ENCODE peak calls at places on chromosome X, in six cellular contexts. P, G, O, U, C and J are unnamed samples.

GRCh38 chrX:48493890-48494364 is 14.9 kb upstream of the PORCN start:
- DNase-seq in P (peak; percentile 70), G (peak; percentile 41), O (peak; percentile 77), U (no peak), C (peak; percentile 38), J (peak; percentile 52)

GRCh38 chrX:150926791-150927190 is 28.3 kb upstream of the CD99L2 start:
- DNase-seq in P (no peak), G (no peak), O (no peak), U (no peak), C (no peak), J (no peak)

GRCh38 chrX:20118065-20118824 is 1.5 kb upstream of the MAP7D2 start:
- DNase-seq in P (no peak), G (no peak), O (no peak), U (no peak), C (no peak), J (no peak)

GRCh38 chrX:107902721-107903120 is 77.1 kb downstream of the MID2 start:
- DNase-seq in P (no peak), G (no peak), O (peak; percentile 4), U (no peak), C (no peak), J (no peak)

GRCh38 chrX:84099120-84099519 is 88.9 kb downstream of the RPS6KA6 start:
- DNase-seq in P (no peak), G (no peak), O (no peak), U (no peak), C (no peak), J (no peak)

GRCh38 chrX:134144231-134144630 is 92.8 kb upstream of the CCDC160 start:
- DNase-seq in P (peak; percentile 6), G (peak; percentile 36), O (peak; percentile 35), U (peak; percentile 5), C (peak; percentile 1), J (no peak)

GRCh38 chrX:138859421-138859820 is 147.9 kb upstream of the FGF13 start:
- DNase-seq in P (peak; percentile 23), G (no peak), O (no peak), U (no peak), C (no peak), J (no peak)

GRCh38 chrX:132292753-132293152 is 73.5 kb upstream of the RAP2C start:
- DNase-seq in P (peak; percentile 61), G (peak; percentile 74), O (peak; percentile 63), U (peak; percentile 54), C (peak; percentile 15), J (peak; percentile 72)

GRCh38 chrX:3962511-3963350 is 249.3 kb upstream of the PRKX start:
- DNase-seq in P (peak; percentile 26), G (peak; percentile 34), O (peak; percentile 62), U (peak; percentile 18), C (no peak), J (peak; percentile 61)

GRCh38 chrX:28787206-28787605 is 200.0 kb downstream of the IL1RAPL1 start:
- DNase-seq in P (peak; percentile 2), G (no peak), O (no peak), U (no peak), C (peak; percentile 65), J (peak; percentile 4)

GRCh38 chrX:106897259-106897658 is 5.9 kb downstream of the RIPPLY1 start:
- DNase-seq in P (peak; percentile 68), G (no peak), O (no peak), U (no peak), C (no peak), J (no peak)

GRCh38 chrX:125436855-125437254 is 117.2 kb downstream of the TEX13C start:
- DNase-seq in P (peak; percentile 7), G (peak; percentile 54), O (peak; percentile 50), U (no peak), C (no peak), J (peak; percentile 32)

GRCh38 chrX:18833071-18833731 is 125.8 kb downstream of the PPEF1 start:
- DNase-seq in P (peak; percentile 62), G (no peak), O (peak; percentile 3), U (peak; percentile 59), C (no peak), J (no peak)

GRCh38 chrX:39205467-39205866 is 404.2 kb downstream of the MID1IP1 start:
- DNase-seq in P (no peak), G (no peak), O (no peak), U (no peak), C (no peak), J (no peak)

GRCh38 chrX:103614999-103615398 is 7.2 kb downstream of the TCEAL3 start:
- DNase-seq in P (peak; percentile 36), G (no peak), O (no peak), U (no peak), C (no peak), J (no peak)

GRCh38 chrX:47570794-47571193 is 9.8 kb downstream of the ARAF start:
- DNase-seq in P (no peak), G (no peak), O (no peak), U (no peak), C (no peak), J (no peak)

GRCh38 chrX:135591871-135592270 is 71.4 kb downstream of the INTS6L start:
- DNase-seq in P (no peak), G (no peak), O (peak; percentile 10), U (no peak), C (no peak), J (no peak)

GRCh38 chrX:121000589-121000988 is 15.0 kb upstream of the CT47A1 start:
- DNase-seq in P (peak; percentile 19), G (peak; percentile 34), O (peak; percentile 26), U (peak; percentile 3), C (peak; percentile 36), J (peak; percentile 19)

GRCh38 chrX:24702362-24703184 is 8.9 kb downstream of the POLA1 start:
- DNase-seq in P (no peak), G (peak; percentile 79), O (no peak), U (no peak), C (no peak), J (no peak)

GRCh38 chrX:103585421-103586313 is at the start of gene TCEAL4:
- DNase-seq in P (peak; percentile 64), G (peak; percentile 37), O (peak; percentile 61), U (peak; percentile 71), C (no peak), J (peak; percentile 74)

GRCh38 chrX:19627081-19627480 is 111.8 kb upstream of the MAP3K15 start:
- DNase-seq in P (peak; percentile 47), G (no peak), O (no peak), U (no peak), C (no peak), J (no peak)

GRCh38 chrX:11725631-11726442 is 32.2 kb upstream of the MSL3 start:
- DNase-seq in P (no peak), G (no peak), O (no peak), U (no peak), C (no peak), J (no peak)

GRCh38 chrX:11722304-11722703 is 35.7 kb upstream of the MSL3 start:
- DNase-seq in P (no peak), G (no peak), O (no peak), U (no peak), C (no peak), J (no peak)

GRCh38 chrX:11728556-11728955 is 29.5 kb upstream of the MSL3 start:
- DNase-seq in P (no peak), G (no peak), O (no peak), U (no peak), C (no peak), J (no peak)

GRCh38 chrX:11724122-11725017 is 33.7 kb upstream of the MSL3 start:
- DNase-seq in P (peak; percentile 44), G (peak; percentile 9), O (peak; percentile 21), U (peak; percentile 42), C (peak; percentile 7), J (peak; percentile 13)
- TF ChIP-seq EZH2phosphoT487 in P (no peak), G (no peak), O (no peak), U (no peak), C (no peak), J (no peak)

GRCh38 chrX:40237745-40238178 is 140.0 kb upstream of the BCOR start:
- DNase-seq in P (no peak), G (no peak), O (peak; percentile 33), U (no peak), C (no peak), J (no peak)
- TF ChIP-seq EZH2phosphoT487 in P (no peak), G (no peak), O (no peak), U (no peak), C (no peak), J (no peak)

DNA sequence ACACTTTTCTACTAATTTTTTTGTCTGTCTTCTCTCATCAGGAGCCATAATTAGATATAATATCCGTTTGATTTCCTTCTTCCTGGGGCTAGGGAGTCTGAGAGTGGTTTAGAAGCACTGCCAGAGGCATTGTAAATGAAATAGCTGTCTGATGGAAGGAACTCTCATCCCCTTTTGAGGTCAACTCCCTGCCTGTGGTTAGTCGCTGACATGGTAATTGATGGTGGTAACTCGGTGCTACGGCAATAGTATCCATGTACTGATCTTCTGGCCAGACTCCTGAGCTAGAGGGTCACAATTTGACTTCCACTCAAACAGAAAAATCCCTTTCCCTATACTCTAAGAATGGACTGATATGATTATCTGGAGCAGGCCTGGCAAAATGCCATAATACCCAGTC is 108.1 kb upstream of the TRPC5 start:
- DNase-seq in P (no peak), G (no peak), O (no peak), U (no peak), C (no peak), J (no peak)
- TF ChIP-seq EZH2phosphoT487 in P (no peak), G (no peak), O (no peak), U (no peak), C (no peak), J (no peak)

GRCh38 chrX:110397353-110397752 is 38.7 kb downstream of the RTL9 start:
- DNase-seq in P (peak; percentile 29), G (no peak), O (no peak), U (no peak), C (no peak), J (no peak)

GRCh38 chrX:110396777-110397176 is 38.1 kb downstream of the RTL9 start:
- DNase-seq in P (peak; percentile 33), G (no peak), O (no peak), U (no peak), C (no peak), J (no peak)

GRCh38 chrX:110397904-110398303 is 39.3 kb downstream of the RTL9 start:
- DNase-seq in P (no peak), G (no peak), O (peak; percentile 29), U (no peak), C (no peak), J (no peak)

GRCh38 chrX:110394653-110395052 is 36.0 kb downstream of the RTL9 start:
- DNase-seq in P (peak; percentile 64), G (no peak), O (no peak), U (no peak), C (no peak), J (peak; percentile 39)

DNA sequence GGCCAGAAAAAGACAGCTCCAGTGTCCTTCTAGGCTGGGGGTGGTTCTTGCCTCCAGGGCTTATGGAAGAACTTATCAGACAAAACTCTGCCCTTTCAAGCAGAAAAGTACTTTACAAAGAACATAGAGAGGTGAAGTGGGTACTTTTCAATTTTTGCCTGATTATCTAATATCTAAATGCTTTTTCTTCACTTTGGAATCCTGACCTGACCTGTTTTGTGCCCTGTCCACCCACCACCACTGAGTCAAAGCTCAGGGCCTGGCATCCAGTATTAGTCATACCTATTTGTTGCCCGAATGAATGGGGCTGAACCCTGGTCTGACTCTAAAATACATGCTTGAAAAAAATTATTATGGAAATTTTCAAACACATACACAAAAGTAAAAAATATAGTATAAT is 37.2 kb downstream of the RTL9 start:
- DNase-seq in P (peak; percentile 58), G (no peak), O (no peak), U (no peak), C (no peak), J (no peak)
- TF ChIP-seq EZH2phosphoT487 in P (no peak), G (no peak), O (no peak), U (no peak), C (no peak), J (no peak)

GRCh38 chrX:109049903-109050302 is 313.5 kb upstream of the IRS4 start:
- DNase-seq in P (no peak), G (no peak), O (peak; percentile 45), U (no peak), C (no peak), J (no peak)
- TF ChIP-seq EZH2phosphoT487 in P (no peak), G (no peak), O (no peak), U (no peak), C (no peak), J (no peak)